ENCODE peak calls at places on chromosomes 1 and 21, in seven cellular contexts. O is trophoblast cell, J is H9, R is neuronal stem cell, Y is mesenchymal stem cell, B is H1, W is mesendoderm. L is an unnamed sample.

GRCh38 chr1:85088408-85088784 is 40.1 kb upstream of the MCOLN3 start:
- DNase-seq in O (no peak), J (no peak), R (no peak), Y (no peak), B (no peak), W (peak; percentile 25), L (no peak)

GRCh38 chr1:67833595-67833926 is 294 bp upstream of the GNG12 start:
- DNase-seq in O (no peak), J (no peak), R (no peak), Y (peak; percentile 81), B (no peak), W (no peak), L (peak; percentile 61)

GRCh38 chr1:43039228-43040055 is 80.8 kb upstream of the SLC2A1 start:
- DNase-seq in O (no peak), J (no peak), R (no peak), Y (no peak), B (no peak), W (no peak), L (no peak)

GRCh38 chr1:91559838-91560514 is 59.3 kb downstream of the CDC7 start:
- DNase-seq in O (no peak), J (no peak), R (no peak), Y (no peak), B (no peak), W (no peak), L (no peak)

GRCh38 chr1:53552981-53553733 is 94.0 kb downstream of the DMRTB1 start:
- DNase-seq in O (no peak), J (no peak), R (no peak), Y (no peak), B (no peak), W (no peak), L (peak; percentile 45)

GRCh38 chr1:201982082-201982922 is at the start of gene RNPEP:
- DNase-seq in O (peak; percentile 37), J (peak; percentile 77), R (peak; percentile 64), Y (peak; percentile 65), B (no peak), W (peak; percentile 66), L (peak; percentile 56)

GRCh38 chr1:198529414-198529813 is 11.1 kb downstream of the ATP6V1G3 start:
- DNase-seq in O (no peak), J (no peak), R (no peak), Y (peak; percentile 25), B (no peak), W (no peak), L (peak; percentile 81)

GRCh38 chr1:228455715-228456114 is 31.5 kb upstream of the RNF187 start:
- DNase-seq in O (no peak), J (no peak), R (no peak), Y (peak; percentile 25), B (no peak), W (no peak), L (peak; percentile 31)

GRCh38 chr1:71427066-71427465 is 346.2 kb upstream of the ZRANB2 start:
- DNase-seq in O (no peak), J (no peak), R (no peak), Y (no peak), B (no peak), W (no peak), L (no peak)

GRCh38 chr1:106063510-106063909 is 993.0 kb upstream of the PRMT6 start:
- DNase-seq in O (no peak), J (no peak), R (no peak), Y (no peak), B (no peak), W (peak; percentile 13), L (no peak)

GRCh38 chr1:230189276-230190183 is 122.5 kb downstream of the GALNT2 start:
- DNase-seq in O (no peak), J (no peak), R (no peak), Y (no peak), B (no peak), W (no peak), L (no peak)

GRCh38 chr1:231139125-231139649 is 22.7 kb upstream of the TRIM67 start:
- DNase-seq in O (no peak), J (no peak), R (no peak), Y (peak; percentile 62), B (no peak), W (no peak), L (peak; percentile 58)

GRCh38 chr1:234139966-234140365 is 233.3 kb upstream of the COA6 start:
- DNase-seq in O (peak; percentile 63), J (no peak), R (no peak), Y (peak; percentile 63), B (no peak), W (no peak), L (peak; percentile 92)

GRCh38 chr1:218880484-218881060 is 293.1 kb upstream of the LYPLAL1 start:
- DNase-seq in O (no peak), J (no peak), R (no peak), Y (no peak), B (no peak), W (no peak), L (no peak)

GRCh38 chr21:33266784-33267135 is 593 bp downstream of the IL10RB start:
- DNase-seq in O (no peak), J (no peak), R (no peak), Y (no peak), B (no peak), W (no peak), L (no peak)

GRCh38 chr1:234408757-234409156 is 35.5 kb downstream of the COA6 start:
- DNase-seq in O (no peak), J (no peak), R (no peak), Y (no peak), B (no peak), W (no peak), L (no peak)

GRCh38 chr1:39127513-39127912 is 77.0 kb upstream of the MACF1 start:
- DNase-seq in O (no peak), J (no peak), R (peak; percentile 49), Y (peak; percentile 80), B (no peak), W (no peak), L (peak; percentile 72)

GRCh38 chr1:91011726-91012125 is 10.1 kb downstream of the ZNF644 start:
- DNase-seq in O (no peak), J (no peak), R (no peak), Y (no peak), B (no peak), W (no peak), L (peak; percentile 68)

GRCh38 chr1:240008298-240008697 is 83.4 kb upstream of the FMN2 start:
- DNase-seq in O (no peak), J (no peak), R (no peak), Y (no peak), B (no peak), W (no peak), L (no peak)

GRCh38 chr1:23807453-23807852 is 6.9 kb upstream of the GALE start:
- DNase-seq in O (no peak), J (no peak), R (no peak), Y (no peak), B (no peak), W (no peak), L (no peak)

GRCh38 chr1:80657048-80657653 is 1143.6 kb upstream of the ADGRL2 start:
- DNase-seq in O (no peak), J (no peak), R (no peak), Y (peak; percentile 18), B (no peak), W (no peak), L (no peak)

GRCh38 chr1:8540971-8541370 is 223.1 kb downstream of the SLC45A1 start:
- DNase-seq in O (no peak), J (no peak), R (no peak), Y (peak; percentile 62), B (no peak), W (no peak), L (no peak)

GRCh38 chr1:59342801-59343575 is 46.1 kb downstream of the FGGY start:
- DNase-seq in O (no peak), J (no peak), R (no peak), Y (no peak), B (no peak), W (peak; percentile 59), L (peak; percentile 38)
- H3K4ac ChIP-seq in O (no peak overlapping the region), J (no peak overlapping the region), R (no peak overlapping the region), Y (no peak overlapping the region), B (no peak overlapping the region), W (no peak overlapping the region), L (no peak overlapping the region)

GRCh38 chr21:46424062-46424591 is 34.6 kb upstream of the DIP2A start:
- DNase-seq in O (no peak), J (no peak), R (no peak), Y (no peak), B (no peak), W (peak; percentile 18), L (no peak)
- H3K4ac ChIP-seq in O (no peak overlapping the region), J (no peak overlapping the region), R (no peak overlapping the region), Y (no peak overlapping the region), B (peak overlapping the region; percentile 60), W (no peak overlapping the region), L (no peak overlapping the region)

GRCh38 chr1:64494659-64495058 is 24.7 kb downstream of the CACHD1 start:
- DNase-seq in O (no peak), J (no peak), R (no peak), Y (no peak), B (no peak), W (no peak), L (no peak)
- H3K4ac ChIP-seq in O (no peak overlapping the region), J (no peak overlapping the region), R (no peak overlapping the region), Y (no peak overlapping the region), B (no peak overlapping the region), W (no peak overlapping the region), L (no peak overlapping the region)

GRCh38 chr21:20774737-20775136 is 223.5 kb upstream of the NCAM2 start:
- DNase-seq in O (no peak), J (no peak), R (no peak), Y (no peak), B (no peak), W (no peak), L (no peak)
- H3K4ac ChIP-seq in O (no peak overlapping the region), J (no peak overlapping the region), R (no peak overlapping the region), Y (no peak overlapping the region), B (no peak overlapping the region), W (no peak overlapping the region), L (no peak overlapping the region)

GRCh38 chr1:187622545-187622944 is 793.8 kb downstream of the PLA2G4A start:
- DNase-seq in O (no peak), J (no peak), R (no peak), Y (no peak), B (no peak), W (no peak), L (no peak)

GRCh38 chr1:187624812-187625542 is 796.2 kb downstream of the PLA2G4A start:
- DNase-seq in O (no peak), J (no peak), R (no peak), Y (peak; percentile 65), B (peak; percentile 21), W (peak; percentile 17), L (peak; percentile 44)

GRCh38 chr1:187621961-187622360 is 793.2 kb downstream of the PLA2G4A start:
- DNase-seq in O (no peak), J (no peak), R (no peak), Y (peak; percentile 59), B (no peak), W (no peak), L (peak; percentile 37)

GRCh38 chr1:187627516-187627915 is 798.8 kb downstream of the PLA2G4A start:
- DNase-seq in O (no peak), J (no peak), R (no peak), Y (no peak), B (no peak), W (no peak), L (no peak)

DNA sequence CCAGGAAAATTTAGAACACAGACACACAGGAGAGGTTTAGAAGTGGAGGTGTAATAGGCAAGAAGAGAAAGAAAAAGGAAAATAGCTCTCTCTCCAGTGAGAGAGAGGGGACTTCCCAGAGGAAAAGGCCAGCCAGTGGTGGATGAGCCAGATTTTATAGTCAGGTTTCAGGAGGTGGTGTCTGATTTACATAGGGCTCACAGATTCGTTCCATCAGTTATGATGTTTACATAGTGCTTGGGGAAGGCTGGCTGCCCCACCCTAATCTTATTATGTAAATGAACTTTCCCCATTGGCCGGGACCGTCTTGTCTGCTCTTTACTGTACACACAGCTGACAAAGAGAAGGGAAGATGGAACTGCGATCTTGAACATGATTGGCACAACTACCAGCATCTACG is 797.3 kb downstream of the PLA2G4A start:
- DNase-seq in O (no peak), J (no peak), R (no peak), Y (no peak), B (no peak), W (no peak), L (peak; percentile 5)
- H3K4ac ChIP-seq in O (no peak overlapping the region), J (no peak overlapping the region), R (no peak overlapping the region), Y (no peak overlapping the region), B (peak overlapping the region; percentile 96), W (no peak overlapping the region), L (no peak overlapping the region)